ENCODE peak calls at places on chromosomes 4 and X, in five cellular contexts. V is H1, T is SK-N-SH, P is sigmoid colon, G is GM12878. U is an unnamed sample.
A peak's percentile ranks its signal among the peaks of the same experiment; 100 is the strongest.

GRCh38 chrX:69107231-69107739 is 58.0 kb downstream of the PJA1 start:
- DNase-seq in V (peak; percentile 29), T (no peak), P (no peak), G (no peak), U (peak; percentile 42)

GRCh38 chrX:133415276-133416105 is at the start of gene GPC4:
- DNase-seq in V (no peak), T (peak; percentile 76), P (peak; percentile 91), G (no peak), U (no peak)

GRCh38 chr4:54055494-54055893 is 8.9 kb downstream of the CHIC2 start:
- DNase-seq in V (no peak), T (no peak), P (no peak), G (no peak), U (no peak)

GRCh38 chr4:110597582-110597981 is 25.3 kb downstream of the PITX2 start:
- DNase-seq in V (no peak), T (no peak), P (no peak), G (no peak), U (no peak)

GRCh38 chr4:5052726-5053425 is 1.6 kb downstream of the STK32B start:
- DNase-seq in V (no peak), T (no peak), P (no peak), G (no peak), U (no peak)

GRCh38 chr4:76233967-76234678 is 17.4 kb upstream of the FAM47E start:
- DNase-seq in V (no peak), T (peak; percentile 64), P (no peak), G (no peak), U (no peak)

GRCh38 chrX:1448793-1449580 is 3.7 kb downstream of the ASMTL start:
- DNase-seq in V (no peak), T (no peak), P (peak; percentile 19), G (no peak), U (no peak)

GRCh38 chrX:22234380-22234779 is 38.3 kb upstream of the CBLL2 start:
- DNase-seq in V (no peak), T (no peak), P (no peak), G (no peak), U (no peak)

GRCh38 chr4:86894465-86894864 is 2.2 kb upstream of the C4orf36 start:
- DNase-seq in V (no peak), T (no peak), P (no peak), G (no peak), U (no peak)

GRCh38 chrX:49176421-49177326 is 5.0 kb downstream of the PLP2 start:
- DNase-seq in V (no peak), T (no peak), P (peak; percentile 67), G (no peak), U (no peak)

GRCh38 chrX:73647212-73647611 is 84.2 kb downstream of the CHIC1 start:
- DNase-seq in V (no peak), T (no peak), P (no peak), G (no peak), U (no peak)
- H3K4me3 ChIP-seq in V (no peak overlapping the region), T (no peak overlapping the region), P (no peak overlapping the region), G (no peak overlapping the region), U (no peak overlapping the region)

GRCh38 chr4:127880764-127881564 is at the start of gene PLK4:
- DNase-seq in V (peak; percentile 96), T (peak; percentile 94), P (peak; percentile 97), G (peak; percentile 90), U (peak; percentile 73)
- TF ChIP-seq POLR2AphosphoS5 in V (peak; percentile 92), T (peak; percentile 55), P (no peak), G (peak; percentile 76), U (peak; percentile 76)

DNA sequence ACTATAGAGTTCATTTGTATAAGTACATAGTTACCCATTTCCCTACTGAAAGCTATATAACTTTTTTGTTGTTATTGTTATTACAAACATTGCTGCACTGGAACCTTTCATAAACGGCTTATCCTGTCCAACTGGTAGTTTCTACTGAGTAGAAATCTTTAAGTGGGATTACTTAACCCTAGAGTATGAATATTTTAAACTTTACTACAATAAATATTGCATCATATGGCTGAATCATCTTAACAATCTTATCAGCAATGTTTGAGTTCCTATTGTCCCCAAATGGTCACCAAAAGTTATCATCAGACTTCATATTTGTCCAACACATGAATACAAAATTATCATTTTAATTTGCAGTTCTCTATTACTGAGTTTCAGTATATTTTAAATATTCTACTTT is 40.5 kb downstream of the LCORL start:
- DNase-seq in V (no peak), T (no peak), P (no peak), G (no peak), U (no peak)
- H3K27ac ChIP-seq in V (no peak overlapping the region), T (no peak overlapping the region), P (no peak overlapping the region), G (no peak overlapping the region), U (no peak overlapping the region)

GRCh38 chrX:125757794-125758564 is 408.1 kb downstream of the DCAF12L2 start:
- DNase-seq in V (no peak), T (no peak), P (no peak), G (no peak), U (no peak)
- H3K4me3 ChIP-seq in V (no peak overlapping the region), T (no peak overlapping the region), P (no peak overlapping the region), G (no peak overlapping the region), U (no peak overlapping the region)

GRCh38 chr4:111985386-111985890 is 159.8 kb upstream of the FAM241A start:
- DNase-seq in V (no peak), T (no peak), P (no peak), G (no peak), U (no peak)

GRCh38 chr4:111982089-111982488 is 163.2 kb upstream of the FAM241A start:
- DNase-seq in V (no peak), T (no peak), P (no peak), G (no peak), U (no peak)

GRCh38 chr4:111988514-111988913 is 156.7 kb upstream of the FAM241A start:
- DNase-seq in V (no peak), T (no peak), P (no peak), G (no peak), U (no peak)

GRCh38 chr4:111986125-111986524 is 159.1 kb upstream of the FAM241A start:
- DNase-seq in V (no peak), T (no peak), P (no peak), G (no peak), U (no peak)

GRCh38 chr4:111984169-111984873 is 160.9 kb upstream of the FAM241A start:
- DNase-seq in V (no peak), T (no peak), P (no peak), G (no peak), U (no peak)
- TF ChIP-seq POLR2AphosphoS5 in V (no peak), T (no peak), P (no peak), G (no peak), U (no peak)

GRCh38 chrX:102768984-102769761 is 48.6 kb downstream of the GPRASP3 start:
- DNase-seq in V (peak; percentile 34), T (peak; percentile 75), P (peak; percentile 90), G (peak; percentile 64), U (peak; percentile 35)
- H3K27ac ChIP-seq in V (peak overlapping the region; percentile 89), T (peak overlapping the region; percentile 48), P (peak overlapping the region; percentile 69), G (peak overlapping the region; percentile 53), U (no peak overlapping the region)

DNA sequence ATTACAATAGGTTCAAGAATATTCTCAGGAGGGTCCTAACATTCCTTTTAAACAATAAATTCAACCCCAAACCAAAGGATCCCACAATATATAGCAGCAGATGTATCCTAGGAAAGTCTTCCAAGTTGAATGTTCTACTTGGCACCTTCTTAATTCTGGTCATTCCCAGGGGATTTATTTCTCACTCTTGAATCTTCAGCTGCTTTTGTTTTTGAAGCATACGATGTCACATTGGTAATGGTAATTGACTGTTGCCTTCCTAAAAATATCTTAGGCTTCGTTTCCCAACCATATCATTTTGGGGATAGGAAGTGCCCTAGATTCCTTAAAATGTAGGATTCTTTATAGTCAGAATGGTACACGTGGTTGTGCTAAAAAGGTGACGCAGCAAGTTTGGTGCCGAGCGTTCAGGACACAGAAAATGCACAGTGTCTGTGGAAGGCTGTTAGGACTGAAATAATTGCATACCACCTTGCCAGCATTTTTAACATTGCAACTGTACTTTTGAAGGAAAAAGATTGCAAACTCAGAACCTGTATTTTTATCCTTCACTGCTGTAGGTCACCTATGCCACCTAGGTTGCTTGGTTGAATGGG is 8.1 kb downstream of the SNX25 start:
- DNase-seq in V (no peak), T (no peak), P (no peak), G (no peak), U (no peak)
- H3K4me3 ChIP-seq in V (no peak overlapping the region), T (no peak overlapping the region), P (no peak overlapping the region), G (peak overlapping the region; percentile 40), U (peak overlapping the region; percentile 24)

GRCh38 chr4:169133932-169134331 is 123.9 kb upstream of the CBR4 start:
- DNase-seq in V (no peak), T (no peak), P (no peak), G (no peak), U (no peak)
- TF ChIP-seq POLR2AphosphoS5 in V (no peak), T (no peak), P (no peak), G (no peak), U (no peak)

GRCh38 chrX:46588263-46588662 is 14.7 kb downstream of the CHST7 start:
- DNase-seq in V (no peak), T (no peak), P (peak; percentile 74), G (no peak), U (no peak)
- H3K27ac ChIP-seq in V (no peak overlapping the region), T (peak overlapping the region; percentile 78), P (peak overlapping the region; percentile 31), G (peak overlapping the region; percentile 41), U (peak overlapping the region; percentile 71)

U was measured in SK-N-MC.